ENCODE peak calls at places on chromosomes 4 and X, in five cellular contexts. I is T-cell, J is NB4, O is HFFc6, Y is germinal center. C is an unnamed sample.

GRCh38 chr4:156672492-156672891 is 299.1 kb downstream of the PDGFC start:
- DNase-seq in I (no peak), J (no peak), O (peak), Y (no peak), C (no peak)

GRCh38 chr4:40055873-40056721 is 553 bp upstream of the N4BP2 start:
- DNase-seq in I (peak), J (peak), O (peak), Y (peak), C (peak)

GRCh38 chr4:139419388-139419914 is 34.5 kb upstream of the RAB33B start:
- DNase-seq in I (no peak), J (peak), O (peak), Y (no peak), C (no peak)

GRCh38 chrX:123436512-123436911 is 252.4 kb downstream of the GRIA3 start:
- DNase-seq in I (no peak), J (no peak), O (no peak), Y (no peak), C (no peak)

GRCh38 chrX:152157042-152157441 is 18.7 kb upstream of the MAGEA10 start:
- DNase-seq in I (no peak), J (no peak), O (no peak), Y (no peak), C (no peak)

GRCh38 chr4:83071116-83071515 is 36.1 kb downstream of the COPS4 start:
- DNase-seq in I (no peak), J (no peak), O (no peak), Y (no peak), C (no peak)

GRCh38 chr4:122083971-122084370 is 68.2 kb upstream of the BLTP1 start:
- DNase-seq in I (no peak), J (no peak), O (no peak), Y (no peak), C (no peak)

GRCh38 chr4:100581337-100581736 is 63.5 kb upstream of the EMCN start:
- DNase-seq in I (no peak), J (no peak), O (no peak), Y (no peak), C (no peak)

GRCh38 chr4:184826315-184827266 is 823 bp upstream of the ACSL1 start:
- DNase-seq in I (no peak), J (peak), O (no peak), Y (peak), C (no peak)